ENCODE peak calls at places on chromosome 12, in four cellular contexts. X is HepG2, T is K562, Z is A549. V is an unnamed sample.

GRCh38 chr12:46387697-46388096 is 15.1 kb upstream of the SLC38A2 start:
- DNase-seq in X (no peak), T (no peak), Z (no peak), V (no peak)

GRCh38 chr12:104534857-104535248 is 78.1 kb downstream of the CHST11 start:
- DNase-seq in X (no peak), T (no peak), Z (no peak), V (no peak)

GRCh38 chr12:92049403-92049802 is 96.2 kb downstream of the BTG1 start:
- DNase-seq in X (no peak), T (no peak), Z (no peak), V (no peak)

GRCh38 chr12:74488134-74488533 is 49.5 kb upstream of the ATXN7L3B start:
- DNase-seq in X (no peak), T (no peak), Z (no peak), V (no peak)

GRCh38 chr12:83954071-83954789 is 958.4 kb downstream of the SLC6A15 start:
- DNase-seq in X (no peak), T (no peak), Z (no peak), V (no peak)

GRCh38 chr12:76422154-76422877 is 74.1 kb upstream of the BBS10 start:
- DNase-seq in X (no peak), T (no peak), Z (no peak), V (peak)

GRCh38 chr12:24780969-24781368 is 167.9 kb downstream of the BCAT1 start:
- DNase-seq in X (no peak), T (peak), Z (no peak), V (peak)

GRCh38 chr12:63090716-63091115 is 60.3 kb downstream of the AVPR1A start:
- DNase-seq in X (no peak), T (no peak), Z (no peak), V (no peak)

GRCh38 chr12:121287267-121287954 is 9.1 kb downstream of the CAMKK2 start:
- DNase-seq in X (no peak), T (no peak), Z (no peak), V (peak)

GRCh38 chr12:92988622-92989130 is 59.6 kb upstream of the EEA1 start:
- DNase-seq in X (peak), T (no peak), Z (no peak), V (no peak)

GRCh38 chr12:1936406-1937320 is 18.2 kb upstream of the CACNA2D4 start:
- DNase-seq in X (no peak), T (no peak), Z (peak), V (peak)

GRCh38 chr12:101877816-101878811 is 734 bp downstream of the DRAM1 start:
- DNase-seq in X (peak), T (peak), Z (peak), V (no peak)

GRCh38 chr12:104280703-104281458 is 22.7 kb upstream of the EID3 start:
- DNase-seq in X (peak), T (peak), Z (peak), V (peak)

DNA sequence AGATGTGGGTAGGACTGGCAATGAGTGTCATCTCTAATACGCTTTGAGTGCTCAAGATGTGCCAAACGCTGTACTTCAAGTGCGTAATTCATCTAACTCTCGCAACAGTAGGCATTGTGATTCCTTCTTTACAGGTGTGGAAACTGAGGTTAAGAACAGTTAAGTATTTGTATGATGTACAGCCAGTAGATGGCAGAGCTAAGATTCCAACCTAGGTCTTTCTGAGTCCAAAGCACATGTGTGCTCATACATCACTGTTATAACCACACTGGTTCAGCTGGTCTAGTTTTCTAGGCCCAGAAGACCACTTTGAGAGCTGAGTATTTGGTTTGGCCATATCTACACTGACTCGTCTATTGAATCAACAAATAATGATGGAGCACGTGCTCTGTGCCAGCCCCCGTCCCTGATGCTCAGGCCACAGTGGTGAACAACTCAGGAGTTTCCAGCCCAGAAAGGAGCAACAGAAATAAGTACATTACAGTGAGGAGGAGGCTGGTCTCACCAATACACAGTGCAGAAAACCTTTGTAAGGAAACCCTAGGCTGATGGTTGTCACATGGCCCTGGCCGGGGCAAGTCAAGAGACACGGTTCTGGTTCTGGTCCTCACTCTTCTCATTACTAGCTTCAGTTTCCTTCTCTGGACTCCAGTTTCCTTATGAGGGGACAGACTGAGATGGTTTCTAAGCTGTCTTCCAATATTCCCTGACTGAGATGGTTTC is 69.3 kb upstream of the SCN8A start:
- DNase-seq in X (no peak), T (no peak), Z (no peak), V (peak)
- TF ChIP-seq MAZ in X (no peak), T (no peak), Z (no peak), V (no peak)

DNA sequence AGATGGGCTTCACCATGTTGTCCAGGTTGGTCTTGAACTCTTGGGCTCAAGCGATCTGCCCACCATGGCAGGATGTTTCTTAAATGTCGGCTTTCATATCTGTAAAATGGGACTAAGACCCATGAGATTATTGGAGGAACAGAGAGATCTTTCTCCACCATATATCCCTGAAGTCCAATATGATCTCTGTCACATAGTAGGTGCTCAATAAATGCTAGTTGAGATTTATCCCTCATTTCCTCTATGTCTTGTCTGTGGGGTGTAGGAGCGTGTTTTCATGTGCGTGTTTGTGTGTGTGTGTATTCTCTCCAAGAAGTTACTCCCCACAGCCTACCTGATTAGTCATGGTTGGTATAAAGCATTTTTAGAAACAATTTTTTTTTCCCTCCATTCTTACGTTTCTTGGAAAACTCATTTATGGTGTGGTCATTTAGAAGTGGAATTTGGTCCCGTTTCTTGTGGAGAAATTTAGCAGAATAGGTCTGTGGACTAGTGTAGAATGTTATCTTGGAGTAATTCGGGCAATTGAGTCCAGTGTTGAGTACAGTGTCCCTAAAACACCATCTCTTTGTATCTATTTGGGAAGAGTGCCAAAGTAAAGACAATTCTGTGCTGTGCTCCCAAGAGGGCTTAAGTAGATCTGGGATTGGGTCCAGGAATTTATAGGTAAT is 4.3 kb downstream of the STRAP start:
- DNase-seq in X (peak), T (no peak), Z (no peak), V (no peak)
- TF ChIP-seq MAZ in X (no peak), T (no peak), Z (no peak), V (no peak)

GRCh38 chr12:59370933-59371332 is 224.9 kb upstream of the SLC16A7 start:
- DNase-seq in X (no peak), T (no peak), Z (no peak), V (no peak)
- TF ChIP-seq MAZ in X (no peak), T (no peak), Z (no peak), V (no peak)

GRCh38 chr12:20272171-20272570 is 96.2 kb upstream of the PDE3A start:
- DNase-seq in X (no peak), T (no peak), Z (no peak), V (no peak)

GRCh38 chr12:20274008-20274407 is 94.3 kb upstream of the PDE3A start:
- DNase-seq in X (no peak), T (no peak), Z (no peak), V (no peak)

GRCh38 chr12:20269352-20270067 is 98.8 kb upstream of the PDE3A start:
- DNase-seq in X (no peak), T (no peak), Z (no peak), V (no peak)

GRCh38 chr12:20270557-20270956 is 97.8 kb upstream of the PDE3A start:
- DNase-seq in X (no peak), T (no peak), Z (no peak), V (no peak)

GRCh38 chr12:20272801-20273200 is 95.5 kb upstream of the PDE3A start:
- DNase-seq in X (no peak), T (no peak), Z (no peak), V (no peak)
- TF ChIP-seq MAZ in X (no peak), T (no peak), Z (no peak), V (no peak)

GRCh38 chr12:3973269-3973884 is 100.2 kb upstream of the PARP11 start:
- DNase-seq in X (no peak), T (no peak), Z (no peak), V (no peak)
- TF ChIP-seq MAZ in X (no peak), T (no peak), Z (no peak), V (no peak)

GRCh38 chr12:57891639-57892228 is 45.2 kb upstream of the CTDSP2 start:
- DNase-seq in X (no peak), T (no peak), Z (no peak), V (no peak)

GRCh38 chr12:57892232-57892987 is 45.9 kb upstream of the CTDSP2 start:
- DNase-seq in X (no peak), T (peak), Z (no peak), V (no peak)

GRCh38 chr12:57895337-57896138 is 45.8 kb upstream of the ATP23 start:
- DNase-seq in X (no peak), T (no peak), Z (no peak), V (peak)

GRCh38 chr12:57894577-57895292 is 46.6 kb upstream of the ATP23 start:
- DNase-seq in X (no peak), T (no peak), Z (no peak), V (no peak)

DNA sequence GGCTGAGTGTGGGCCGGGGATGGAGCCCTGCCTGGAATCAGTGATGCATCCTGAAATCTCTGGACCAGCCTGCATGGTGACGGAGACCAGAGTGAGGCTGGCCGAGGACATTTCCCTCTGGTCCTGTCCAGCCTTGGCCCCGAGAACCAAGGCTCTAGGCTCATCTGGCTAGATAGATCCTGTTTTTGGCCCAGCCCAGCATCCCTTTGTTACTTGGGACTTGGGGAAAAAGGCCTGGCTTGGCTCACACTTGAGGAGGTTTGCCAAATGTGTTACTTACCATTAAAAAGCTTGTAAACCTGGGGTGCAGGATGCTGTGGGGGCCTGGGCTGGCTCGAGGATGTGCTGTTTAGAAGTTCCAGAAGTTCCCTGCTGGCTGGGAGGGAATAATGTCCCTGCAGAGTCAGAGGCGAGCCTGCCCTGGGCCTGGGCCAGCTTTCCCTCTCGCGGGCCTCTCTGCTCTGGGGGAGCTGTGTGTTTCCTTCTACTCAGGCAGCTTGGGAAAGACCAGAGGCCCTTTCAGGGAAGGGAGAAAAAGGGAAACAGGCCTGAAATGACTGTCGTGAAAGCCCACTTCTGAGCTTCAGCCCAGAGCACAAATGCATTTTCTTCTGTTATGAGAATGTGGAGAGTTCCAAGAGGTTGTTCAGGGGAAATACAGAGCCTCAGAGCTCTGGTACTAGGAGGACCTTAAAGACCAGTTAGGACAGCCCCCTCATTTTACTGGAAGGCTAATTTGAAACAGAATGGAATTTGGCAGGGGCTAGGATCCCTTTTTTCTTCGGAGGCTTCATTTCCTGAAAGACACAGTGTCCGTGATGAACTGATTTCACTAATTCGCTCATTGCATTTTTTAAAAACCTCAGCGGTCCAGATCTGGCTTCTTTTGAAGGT is 47.2 kb upstream of the CTDSP2 start:
- DNase-seq in X (peak), T (no peak), Z (no peak), V (peak)
- TF ChIP-seq MAZ in X (no peak), T (no peak), Z (no peak), V (peak)

GRCh38 chr12:133204264-133204603 is 22.9 kb downstream of the ZNF268 start:
- DNase-seq in X (no peak), T (no peak), Z (no peak), V (no peak)
- TF ChIP-seq MAZ in X (no peak), T (no peak), Z (no peak), V (no peak)